ENCODE peak calls at places on chromosomes 7 and 10, in four cellular contexts. One of them, this sample, is unnamed.
A peak's percentile ranks its signal among the peaks of the same experiment; 100 is the strongest.

GRCh38 chr7:149707448-149707886 is 65.9 kb downstream of the ZNF467 start:
- DNase-seq in right atrium auricular region: no peak
- DNase-seq in ovary: no peak
- DNase-seq in GM23248: peak; percentile 13
- DNase-seq in this sample: no peak

GRCh38 chr10:50874723-50875122 is 10.7 kb downstream of the A1CF start:
- DNase-seq in right atrium auricular region: no peak
- DNase-seq in ovary: no peak
- DNase-seq in GM23248: no peak
- DNase-seq in this sample: no peak

GRCh38 chr7:93977551-93977950 is 26.6 kb downstream of the BET1 start:
- DNase-seq in right atrium auricular region: no peak
- DNase-seq in ovary: no peak
- DNase-seq in GM23248: no peak
- DNase-seq in this sample: no peak

GRCh38 chr7:81264116-81264515 is 345.3 kb upstream of the SEMA3C start:
- DNase-seq in right atrium auricular region: no peak
- DNase-seq in ovary: no peak
- DNase-seq in GM23248: no peak
- DNase-seq in this sample: no peak

GRCh38 chr7:99779949-99780348 is 4.0 kb downstream of the CYP3A4 start:
- DNase-seq in right atrium auricular region: no peak
- DNase-seq in ovary: no peak
- DNase-seq in GM23248: no peak
- DNase-seq in this sample: no peak

GRCh38 chr10:36441557-36441956 is 683.8 kb upstream of the ANKRD30A start:
- DNase-seq in right atrium auricular region: no peak
- DNase-seq in ovary: no peak
- DNase-seq in GM23248: no peak
- DNase-seq in this sample: no peak

GRCh38 chr7:8058322-8058721 is 89.7 kb downstream of the GLCCI1 start:
- DNase-seq in right atrium auricular region: no peak
- DNase-seq in ovary: no peak
- DNase-seq in GM23248: no peak
- DNase-seq in this sample: no peak

GRCh38 chr7:44460325-44460724 is 30.1 kb downstream of the NUDCD3 start:
- DNase-seq in right atrium auricular region: no peak
- DNase-seq in ovary: no peak
- DNase-seq in GM23248: no peak
- DNase-seq in this sample: no peak

GRCh38 chr10:70222340-70222794 is 10.9 kb downstream of the PPA1 start:
- DNase-seq in right atrium auricular region: no peak
- DNase-seq in ovary: no peak
- DNase-seq in GM23248: peak; percentile 39
- DNase-seq in this sample: no peak

GRCh38 chr10:3231951-3232730 is 59.6 kb upstream of the PITRM1 start:
- DNase-seq in right atrium auricular region: no peak
- DNase-seq in ovary: no peak
- DNase-seq in GM23248: peak; percentile 63
- DNase-seq in this sample: no peak

GRCh38 chr10:118531105-118531851 is 64.2 kb downstream of the PRLHR start:
- DNase-seq in right atrium auricular region: peak; percentile 58
- DNase-seq in ovary: no peak
- DNase-seq in GM23248: peak; percentile 64
- DNase-seq in this sample: no peak

GRCh38 chr7:40311307-40311706 is 176.5 kb downstream of the SUGCT start:
- DNase-seq in right atrium auricular region: no peak
- DNase-seq in ovary: no peak
- DNase-seq in GM23248: no peak
- DNase-seq in this sample: no peak

GRCh38 chr7:66198461-66198860 is 6.7 kb upstream of the TPST1 start:
- DNase-seq in right atrium auricular region: no peak
- DNase-seq in ovary: no peak
- DNase-seq in GM23248: no peak
- DNase-seq in this sample: peak; percentile 60

GRCh38 chr7:106178593-106179134 is 66.6 kb upstream of the SYPL1 start:
- DNase-seq in right atrium auricular region: no peak
- DNase-seq in ovary: no peak
- DNase-seq in GM23248: peak; percentile 62
- DNase-seq in this sample: no peak

GRCh38 chr7:44082541-44083207 is 344 bp upstream of the POLM start:
- DNase-seq in right atrium auricular region: peak; percentile 99
- DNase-seq in ovary: peak; percentile 96
- DNase-seq in GM23248: peak; percentile 100
- DNase-seq in this sample: peak; percentile 99

GRCh38 chr7:123714296-123715080 is 34.3 kb downstream of the WASL start:
- DNase-seq in right atrium auricular region: no peak
- DNase-seq in ovary: no peak
- DNase-seq in GM23248: no peak
- DNase-seq in this sample: no peak

GRCh38 chr10:100339236-100339635 is 7.8 kb upstream of the SCD start:
- DNase-seq in right atrium auricular region: no peak
- DNase-seq in ovary: no peak
- DNase-seq in GM23248: no peak
- DNase-seq in this sample: no peak

GRCh38 chr10:6543431-6544005 is 36.6 kb downstream of the PRKCQ start:
- DNase-seq in right atrium auricular region: no peak
- DNase-seq in ovary: no peak
- DNase-seq in GM23248: no peak
- DNase-seq in this sample: no peak

GRCh38 chr10:63700209-63700934 is 179.2 kb downstream of the REEP3 start:
- DNase-seq in right atrium auricular region: peak; percentile 80
- DNase-seq in ovary: no peak
- DNase-seq in GM23248: peak; percentile 98
- DNase-seq in this sample: peak; percentile 69

GRCh38 chr7:1646957-1647891 is 22.9 kb upstream of the ELFN1 start:
- DNase-seq in right atrium auricular region: no peak
- DNase-seq in ovary: no peak
- DNase-seq in GM23248: peak; percentile 73
- DNase-seq in this sample: peak; percentile 84

GRCh38 chr7:143384741-143385631 is 3.8 kb downstream of the ZYX start:
- DNase-seq in right atrium auricular region: peak; percentile 64
- DNase-seq in ovary: no peak
- DNase-seq in GM23248: peak; percentile 42
- DNase-seq in this sample: peak; percentile 54

GRCh38 chr7:143382791-143383641 is 1.9 kb downstream of the ZYX start:
- DNase-seq in right atrium auricular region: no peak
- DNase-seq in ovary: no peak
- DNase-seq in GM23248: no peak
- DNase-seq in this sample: no peak

GRCh38 chr7:143384148-143384547 is 3.0 kb downstream of the ZYX start:
- DNase-seq in right atrium auricular region: no peak
- DNase-seq in ovary: no peak
- DNase-seq in GM23248: peak; percentile 82
- DNase-seq in this sample: peak; percentile 59

GRCh38 chr7:143382126-143382790 is 1.1 kb downstream of the ZYX start:
- DNase-seq in right atrium auricular region: no peak
- DNase-seq in ovary: no peak
- DNase-seq in GM23248: peak; percentile 27
- DNase-seq in this sample: peak; percentile 76

DNA sequence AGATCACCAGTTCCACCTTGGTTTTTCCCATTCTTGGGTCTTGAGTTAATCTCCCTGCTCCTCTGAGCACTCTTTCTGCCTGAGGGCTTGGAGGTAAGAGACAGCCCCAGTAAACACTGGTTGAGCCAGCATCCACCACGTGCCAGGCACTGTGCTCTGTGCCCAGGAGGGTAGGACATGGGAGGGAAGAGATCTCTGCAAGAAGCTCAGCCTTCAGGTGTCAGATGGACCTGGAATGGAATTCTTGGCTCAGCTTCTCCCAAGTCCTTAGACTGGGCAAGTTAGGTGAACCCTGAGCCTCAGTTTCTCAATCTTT is 2.5 kb downstream of the ZYX start:
- DNase-seq in right atrium auricular region: no peak
- DNase-seq in ovary: no peak
- DNase-seq in GM23248: peak; percentile 20
- DNase-seq in this sample: no peak
- H3K4me3 ChIP-seq in right atrium auricular region: peak overlapping the region; percentile 94
- H3K4me3 ChIP-seq in ovary: no peak overlapping the region
- H3K4me3 ChIP-seq in GM23248: peak overlapping the region; percentile 98
- H3K4me3 ChIP-seq in this sample: peak overlapping the region; percentile 8

DNA sequence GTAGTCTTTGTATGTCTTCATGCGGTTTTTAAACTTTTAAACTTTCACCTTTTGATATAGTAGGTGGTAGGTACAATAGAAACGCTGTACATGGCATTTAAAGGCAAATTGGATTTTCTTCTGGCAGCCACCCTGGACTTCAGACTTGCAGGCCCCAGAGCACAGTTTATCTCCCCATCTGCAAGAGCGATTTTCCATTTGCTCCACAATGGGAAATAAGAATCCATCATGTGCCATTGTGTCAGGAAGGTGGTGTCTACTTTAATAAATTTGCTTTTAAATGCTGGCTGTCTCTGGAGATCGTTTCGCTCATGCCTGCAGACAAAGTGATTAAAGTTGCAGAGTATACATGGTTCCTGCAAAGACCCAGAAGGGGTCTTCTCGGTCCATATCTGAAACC is 38.9 kb downstream of the UNC5B start:
- DNase-seq in right atrium auricular region: no peak
- DNase-seq in ovary: no peak
- DNase-seq in GM23248: no peak
- DNase-seq in this sample: no peak
- H3K4me1 ChIP-seq in right atrium auricular region: no peaks in the 10 kb centered on the region
- H3K4me1 ChIP-seq in ovary: peaks cover 4% of the 10 kb centered on the region
- H3K4me1 ChIP-seq in GM23248: peaks cover 15% of the 10 kb centered on the region
- H3K4me1 ChIP-seq in this sample: no peaks in the 10 kb centered on the region

GRCh38 chr10:4354382-4354812 is 471.6 kb upstream of the AKR1E2 start:
- DNase-seq in right atrium auricular region: no peak
- DNase-seq in ovary: no peak
- DNase-seq in GM23248: peak; percentile 39
- DNase-seq in this sample: no peak

GRCh38 chr10:4352566-4352961 is 473.4 kb upstream of the AKR1E2 start:
- DNase-seq in right atrium auricular region: peak; percentile 65
- DNase-seq in ovary: no peak
- DNase-seq in GM23248: peak; percentile 50
- DNase-seq in this sample: no peak

GRCh38 chr10:4353059-4353655 is 472.9 kb upstream of the AKR1E2 start:
- DNase-seq in right atrium auricular region: no peak
- DNase-seq in ovary: no peak
- DNase-seq in GM23248: peak; percentile 58
- DNase-seq in this sample: no peak

GRCh38 chr10:4353964-4354363 is 472.0 kb upstream of the AKR1E2 start:
- DNase-seq in right atrium auricular region: no peak
- DNase-seq in ovary: no peak
- DNase-seq in GM23248: peak; percentile 63
- DNase-seq in this sample: no peak

GRCh38 chr10:4355346-4355745 is 470.7 kb upstream of the AKR1E2 start:
- DNase-seq in right atrium auricular region: no peak
- DNase-seq in ovary: no peak
- DNase-seq in GM23248: no peak
- DNase-seq in this sample: no peak
- H3K27ac ChIP-seq in right atrium auricular region: no peak overlapping the region
- H3K27ac ChIP-seq in ovary: no peak overlapping the region
- H3K27ac ChIP-seq in GM23248: no peak overlapping the region
- H3K27ac ChIP-seq in this sample: no peak overlapping the region

GRCh38 chr7:45919231-45919825 is 1.7 kb downstream of the IGFBP3 start:
- DNase-seq in right atrium auricular region: peak; percentile 49
- DNase-seq in ovary: no peak
- DNase-seq in GM23248: peak; percentile 44
- DNase-seq in this sample: no peak

GRCh38 chr7:45918556-45918955 is 2.5 kb downstream of the IGFBP3 start:
- DNase-seq in right atrium auricular region: no peak
- DNase-seq in ovary: no peak
- DNase-seq in GM23248: no peak
- DNase-seq in this sample: no peak

GRCh38 chr7:45920543-45921380 is at the start of gene IGFBP3:
- DNase-seq in right atrium auricular region: no peak
- DNase-seq in ovary: peak; percentile 74
- DNase-seq in GM23248: peak; percentile 93
- DNase-seq in this sample: peak; percentile 88

GRCh38 chr7:45921381-45921698 is 268 bp upstream of the IGFBP3 start:
- DNase-seq in right atrium auricular region: no peak
- DNase-seq in ovary: no peak
- DNase-seq in GM23248: no peak
- DNase-seq in this sample: peak; percentile 77

GRCh38 chr7:45919947-45920542 is 1.0 kb downstream of the IGFBP3 start:
- DNase-seq in right atrium auricular region: no peak
- DNase-seq in ovary: no peak
- DNase-seq in GM23248: peak; percentile 35
- DNase-seq in this sample: no peak
- H3K4me3 ChIP-seq in right atrium auricular region: peak overlapping the region; percentile 56
- H3K4me3 ChIP-seq in ovary: peak overlapping the region; percentile 78
- H3K4me3 ChIP-seq in GM23248: peak overlapping the region; percentile 99
- H3K4me3 ChIP-seq in this sample: peak overlapping the region; percentile 70